ENCODE peak calls at places on chromosomes 12 and 14, in six cellular contexts. One of them, this sample, is unnamed.

GRCh38 chr12:49225551-49226166 is 36.8 kb upstream of the TUBA1A start:
- DNase-seq in skeletal muscle cell: no peak
- DNase-seq in NCI-H774: no peak
- DNase-seq in HEK293T: no peak
- DNase-seq in fibroblast of the conjunctiva: no peak
- DNase-seq in left ventricle myocardium inferior: no peak
- DNase-seq in this sample: peak

GRCh38 chr12:103334447-103334846 is 161.3 kb downstream of the C12orf42 start:
- DNase-seq in skeletal muscle cell: no peak
- DNase-seq in NCI-H774: no peak
- DNase-seq in HEK293T: no peak
- DNase-seq in fibroblast of the conjunctiva: no peak
- DNase-seq in left ventricle myocardium inferior: no peak
- DNase-seq in this sample: peak

GRCh38 chr12:53380797-53381738 is 1.1 kb downstream of the SP1 start:
- DNase-seq in skeletal muscle cell: no peak
- DNase-seq in NCI-H774: no peak
- DNase-seq in HEK293T: no peak
- DNase-seq in fibroblast of the conjunctiva: no peak
- DNase-seq in left ventricle myocardium inferior: no peak
- DNase-seq in this sample: peak

GRCh38 chr14:91893659-91894058 is 26.3 kb upstream of the TC2N start:
- DNase-seq in skeletal muscle cell: no peak
- DNase-seq in NCI-H774: no peak
- DNase-seq in HEK293T: no peak
- DNase-seq in fibroblast of the conjunctiva: no peak
- DNase-seq in left ventricle myocardium inferior: no peak
- DNase-seq in this sample: no peak

GRCh38 chr12:18750087-18750486 is 12.2 kb downstream of the CAPZA3 start:
- DNase-seq in skeletal muscle cell: peak
- DNase-seq in NCI-H774: no peak
- DNase-seq in HEK293T: no peak
- DNase-seq in fibroblast of the conjunctiva: peak
- DNase-seq in left ventricle myocardium inferior: no peak
- DNase-seq in this sample: no peak

GRCh38 chr12:52730793-52731192 is 27.5 kb upstream of the KRT77 start:
- DNase-seq in skeletal muscle cell: no peak
- DNase-seq in NCI-H774: no peak
- DNase-seq in HEK293T: no peak
- DNase-seq in fibroblast of the conjunctiva: no peak
- DNase-seq in left ventricle myocardium inferior: no peak
- DNase-seq in this sample: no peak

GRCh38 chr14:56170028-56170427 is 51.8 kb downstream of the PELI2 start:
- DNase-seq in skeletal muscle cell: no peak
- DNase-seq in NCI-H774: no peak
- DNase-seq in HEK293T: no peak
- DNase-seq in fibroblast of the conjunctiva: no peak
- DNase-seq in left ventricle myocardium inferior: no peak
- DNase-seq in this sample: no peak

GRCh38 chr14:105241641-105242040 is 6.7 kb upstream of the BTBD6 start:
- DNase-seq in skeletal muscle cell: no peak
- DNase-seq in NCI-H774: no peak
- DNase-seq in HEK293T: no peak
- DNase-seq in fibroblast of the conjunctiva: no peak
- DNase-seq in left ventricle myocardium inferior: no peak
- DNase-seq in this sample: no peak

GRCh38 chr12:98060421-98060820 is 455.0 kb upstream of the TMPO start:
- DNase-seq in skeletal muscle cell: no peak
- DNase-seq in NCI-H774: no peak
- DNase-seq in HEK293T: no peak
- DNase-seq in fibroblast of the conjunctiva: no peak
- DNase-seq in left ventricle myocardium inferior: no peak
- DNase-seq in this sample: no peak

GRCh38 chr14:36510078-36510799 is 9.8 kb downstream of the NKX2-1 start:
- DNase-seq in skeletal muscle cell: no peak
- DNase-seq in NCI-H774: peak
- DNase-seq in HEK293T: no peak
- DNase-seq in fibroblast of the conjunctiva: no peak
- DNase-seq in left ventricle myocardium inferior: no peak
- DNase-seq in this sample: no peak

GRCh38 chr12:101962486-101962885 is 85.1 kb downstream of the DRAM1 start:
- DNase-seq in skeletal muscle cell: no peak
- DNase-seq in NCI-H774: no peak
- DNase-seq in HEK293T: no peak
- DNase-seq in fibroblast of the conjunctiva: no peak
- DNase-seq in left ventricle myocardium inferior: no peak
- DNase-seq in this sample: peak

GRCh38 chr14:34093878-34094277 is 143.0 kb upstream of the EGLN3 start:
- DNase-seq in skeletal muscle cell: no peak
- DNase-seq in NCI-H774: no peak
- DNase-seq in HEK293T: no peak
- DNase-seq in fibroblast of the conjunctiva: no peak
- DNase-seq in left ventricle myocardium inferior: no peak
- DNase-seq in this sample: no peak

This sample was measured in WERI-Rb-1.